ENCODE peak calls at places on chromosome 11, in five cellular contexts. X is hepatocyte; R is right atrium auricular region; M is cardiac muscle cell; F is CD4-positive, alpha-beta T cell. W is an unnamed sample.

GRCh38 chr11:118929496-118930151 is 3.9 kb upstream of the BCL9L start:
- DNase-seq in X (peak), R (peak), M (peak), F (peak), W (peak)

GRCh38 chr11:23680488-23681230 is 816.2 kb upstream of the LUZP2 start:
- DNase-seq in X (no peak), R (no peak), M (no peak), F (no peak), W (no peak)

GRCh38 chr11:64120951-64121569 is 44.9 kb downstream of the MACROD1 start:
- DNase-seq in X (no peak), R (no peak), M (no peak), F (no peak), W (peak)

GRCh38 chr11:47061429-47062178 is 115.1 kb downstream of the ARFGAP2 start:
- DNase-seq in X (no peak), R (no peak), M (no peak), F (no peak), W (no peak)

GRCh38 chr11:123052884-123053721 is 8.8 kb downstream of the HSPA8 start:
- DNase-seq in X (no peak), R (no peak), M (no peak), F (no peak), W (no peak)

GRCh38 chr11:120235024-120235628 is 4.8 kb upstream of the POU2F3 start:
- DNase-seq in X (peak), R (no peak), M (peak), F (peak), W (no peak)

GRCh38 chr11:73141031-73141308 is 1.1 kb downstream of the FCHSD2 start:
- DNase-seq in X (peak), R (no peak), M (peak), F (no peak), W (no peak)

GRCh38 chr11:118916842-118917388 is 8.8 kb downstream of the BCL9L start:
- DNase-seq in X (peak), R (peak), M (peak), F (no peak), W (no peak)

GRCh38 chr11:45872513-45873356 is 12.7 kb upstream of the MAPK8IP1 start:
- DNase-seq in X (peak), R (no peak), M (peak), F (no peak), W (peak)

GRCh38 chr11:108498046-108498815 is at the start of gene POGLUT3:
- DNase-seq in X (peak), R (peak), M (peak), F (peak), W (peak)

GRCh38 chr11:269146-269890 is 8.9 kb upstream of the NLRP6 start:
- DNase-seq in X (no peak), R (peak), M (no peak), F (peak), W (no peak)

GRCh38 chr11:9231848-9232177 is 33.3 kb downstream of the DENND5A start:
- DNase-seq in X (no peak), R (no peak), M (no peak), F (no peak), W (no peak)

GRCh38 chr11:9225748-9226298 is 39.3 kb downstream of the DENND5A start:
- DNase-seq in X (no peak), R (no peak), M (no peak), F (no peak), W (no peak)

GRCh38 chr11:9226514-9226913 is 38.6 kb downstream of the DENND5A start:
- DNase-seq in X (no peak), R (no peak), M (no peak), F (no peak), W (no peak)

GRCh38 chr11:9230291-9230690 is 34.9 kb downstream of the DENND5A start:
- DNase-seq in X (no peak), R (no peak), M (no peak), F (no peak), W (no peak)

DNA sequence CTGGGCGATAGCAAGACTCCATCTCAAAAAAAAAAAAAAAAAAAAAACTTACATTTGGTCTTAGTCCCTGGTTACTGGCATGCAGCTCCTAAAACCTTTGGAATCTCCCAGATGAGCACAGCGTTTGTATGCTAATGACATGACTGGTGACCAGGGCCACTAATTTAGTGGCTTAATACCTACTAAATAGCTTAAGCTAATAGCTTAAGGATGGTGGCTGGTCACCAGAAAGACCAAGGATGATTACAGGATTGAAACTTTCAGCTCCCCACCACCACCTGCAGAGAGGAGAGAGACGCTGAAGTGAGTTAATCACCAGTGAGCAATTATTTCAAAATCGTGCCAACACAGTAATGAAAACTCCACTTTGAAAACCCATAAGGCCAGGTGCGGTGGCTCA is 37.1 kb downstream of the DENND5A start:
- DNase-seq in X (no peak), R (no peak), M (no peak), F (no peak), W (no peak)
- H3K27ac ChIP-seq in X (no peak), R (no peak), M (no peak), F (no peak), W (peak)

GRCh38 chr11:128424271-128424709 is 163.1 kb downstream of the ETS1 start:
- DNase-seq in X (no peak), R (peak), M (peak), F (no peak), W (no peak)

GRCh38 chr11:128421577-128421976 is 165.8 kb downstream of the ETS1 start:
- DNase-seq in X (peak), R (no peak), M (no peak), F (no peak), W (no peak)

GRCh38 chr11:128420943-128421342 is 166.4 kb downstream of the ETS1 start:
- DNase-seq in X (no peak), R (no peak), M (no peak), F (no peak), W (no peak)

GRCh38 chr11:128422576-128423370 is 164.6 kb downstream of the ETS1 start:
- DNase-seq in X (no peak), R (no peak), M (no peak), F (peak), W (no peak)

DNA sequence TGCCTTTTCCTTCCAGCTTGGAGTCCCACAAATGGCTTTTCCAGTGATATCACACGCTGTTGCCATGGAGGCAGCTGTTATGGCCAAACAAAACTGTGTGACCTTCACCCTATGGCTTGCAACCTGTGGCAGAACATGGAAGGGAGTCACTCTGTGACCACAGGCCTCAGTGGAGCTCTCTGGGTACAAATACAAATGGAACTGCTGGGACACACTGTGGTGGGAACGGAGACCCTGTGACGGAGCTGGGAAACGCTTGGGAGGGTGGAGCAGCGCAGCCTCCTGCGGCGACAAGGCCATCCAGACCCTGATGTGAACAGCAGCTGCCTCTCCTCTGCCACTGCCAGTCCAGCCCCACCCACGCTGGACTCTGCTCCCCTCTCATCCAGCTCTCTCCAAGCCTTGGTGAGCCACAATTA is 162.5 kb downstream of the ETS1 start:
- DNase-seq in X (peak), R (peak), M (peak), F (no peak), W (no peak)
- H3K27ac ChIP-seq in X (peak), R (peak), M (peak), F (no peak), W (no peak)

DNA sequence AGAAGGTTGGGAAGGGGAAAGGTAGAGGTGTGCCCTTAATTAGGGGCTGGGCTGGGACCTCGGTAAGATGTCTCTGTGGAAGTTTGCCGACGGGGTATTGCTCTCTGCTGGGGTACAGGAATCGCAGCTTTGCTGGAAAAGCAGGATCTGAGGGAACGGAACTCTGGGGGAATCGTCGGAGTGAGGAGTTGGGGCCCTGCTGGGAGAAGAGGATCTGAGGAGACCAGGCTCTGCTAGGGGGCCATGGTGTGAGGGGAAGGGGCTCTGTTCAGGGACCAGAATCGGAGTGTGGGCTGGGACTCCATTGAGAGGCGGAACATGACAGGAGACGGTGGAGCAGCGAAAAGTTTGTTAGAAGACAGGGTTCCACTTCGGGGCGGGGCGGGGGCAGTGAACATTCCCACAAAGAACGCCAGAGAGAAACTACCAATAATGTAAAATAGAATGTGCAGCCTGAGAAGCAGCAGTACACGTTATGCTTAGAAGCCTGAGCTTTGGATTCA is 456 bp downstream of the AAMDC start:
- DNase-seq in X (peak), R (no peak), M (peak), F (no peak), W (no peak)
- H3K27ac ChIP-seq in X (peak), R (peak), M (peak), F (peak), W (peak)

DNA sequence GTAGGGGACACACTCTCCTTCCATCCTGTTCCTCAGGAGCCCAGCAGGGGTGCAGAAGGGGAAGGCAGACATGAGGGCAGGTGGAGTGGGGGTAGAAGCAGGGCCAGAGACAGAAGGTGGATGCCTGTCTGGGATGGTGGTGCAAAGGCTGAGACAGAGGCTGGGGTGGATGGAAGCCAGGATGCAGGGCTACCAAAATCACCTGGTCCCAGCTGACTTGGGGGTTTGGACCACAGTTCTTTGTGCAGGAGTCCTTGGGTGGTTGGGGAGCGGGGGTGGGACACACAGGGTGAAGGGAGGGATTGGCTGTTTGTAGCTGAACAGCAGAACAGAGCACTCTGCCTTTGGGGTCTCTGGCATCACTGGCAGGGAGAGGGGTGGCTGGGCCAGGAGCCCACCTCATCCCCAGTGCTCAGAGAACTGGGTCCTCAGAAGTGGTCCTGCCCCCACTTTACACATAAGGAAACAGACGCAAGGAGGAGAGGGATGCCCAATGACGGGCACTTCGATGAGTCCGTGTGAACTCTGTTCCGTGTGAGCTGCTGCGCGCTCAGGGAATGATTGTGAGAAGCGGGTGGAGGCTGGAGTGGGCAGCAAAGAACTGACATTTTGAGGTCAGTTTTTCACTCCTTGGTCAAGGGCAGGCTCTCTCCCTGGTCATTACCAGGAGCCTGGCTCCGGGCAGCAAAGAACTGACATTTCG is 1.8 kb downstream of the TAGLN start:
- DNase-seq in X (no peak), R (no peak), M (no peak), F (no peak), W (no peak)
- H3K27ac ChIP-seq in X (no peak), R (peak), M (peak), F (no peak), W (no peak)

GRCh38 chr11:38718659-38719058 is 2120.6 kb upstream of the RAG2 start:
- DNase-seq in X (peak), R (no peak), M (peak), F (no peak), W (no peak)
- H3K27ac ChIP-seq in X (no peak), R (no peak), M (no peak), F (no peak), W (no peak)

GRCh38 chr11:133929401-133930052 is 27.2 kb downstream of the IGSF9B start:
- DNase-seq in X (no peak), R (no peak), M (no peak), F (no peak), W (no peak)
- H3K27ac ChIP-seq in X (no peak), R (no peak), M (no peak), F (no peak), W (no peak)

DNA sequence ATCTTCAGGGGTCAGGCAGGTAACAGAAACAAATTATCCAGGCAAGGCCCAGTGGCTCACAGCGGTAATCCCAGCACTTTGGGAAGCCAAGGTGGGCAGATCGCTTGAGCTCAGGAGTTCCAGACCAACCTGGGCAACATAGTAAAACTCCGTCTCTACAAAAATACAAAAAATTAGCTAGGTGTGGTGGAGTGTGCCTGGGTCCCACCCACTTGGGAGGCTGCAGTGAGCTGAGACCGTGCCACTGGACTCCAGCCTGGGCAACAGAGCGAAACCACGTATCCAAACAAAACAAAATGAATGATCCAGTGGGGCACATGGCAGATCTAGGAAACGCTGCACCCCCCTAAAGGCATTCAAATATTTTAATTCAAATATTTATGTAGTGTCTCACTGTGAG is 9.9 kb downstream of the NUMA1 start:
- DNase-seq in X (no peak), R (no peak), M (no peak), F (no peak), W (no peak)
- H3K27ac ChIP-seq in X (peak), R (peak), M (peak), F (no peak), W (peak)

DNA sequence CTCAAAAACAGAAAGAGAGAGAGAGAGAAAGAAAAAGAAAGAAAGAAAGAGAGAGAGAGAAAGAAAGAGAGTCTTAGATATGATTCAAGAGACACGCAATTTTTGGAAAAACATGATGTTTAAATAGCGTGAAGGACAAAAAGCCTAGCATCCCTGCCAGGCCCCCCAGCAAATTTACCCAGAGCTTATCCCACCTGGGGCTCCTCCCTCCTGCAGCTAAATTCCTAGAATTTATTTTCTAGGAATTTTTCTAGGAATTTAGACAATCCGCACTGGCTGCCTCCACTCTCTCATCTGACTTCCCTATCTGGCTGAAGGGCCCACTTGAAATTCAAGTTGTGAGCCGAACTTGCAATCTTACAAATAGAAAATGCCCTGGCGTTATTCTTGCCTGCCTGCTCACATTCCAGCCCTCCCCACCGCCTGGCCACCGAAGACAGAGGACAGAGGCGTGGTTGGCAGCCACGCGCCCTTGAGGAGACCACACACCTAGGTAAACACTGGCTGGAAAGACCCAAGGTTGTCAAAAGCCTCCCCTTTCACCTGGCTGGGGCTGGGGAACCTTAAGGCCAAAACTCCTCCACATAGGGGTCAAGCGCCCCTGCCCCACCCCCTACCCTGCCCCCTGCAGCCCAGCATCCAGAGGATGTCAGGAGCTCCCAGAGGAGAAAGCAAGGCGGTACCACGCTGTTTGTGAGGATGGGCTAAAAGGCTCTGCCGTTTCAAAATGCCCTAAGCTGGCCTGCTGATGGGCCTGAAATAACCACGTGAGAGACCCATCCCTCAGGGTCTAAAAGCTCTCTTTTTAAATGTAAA is 42.2 kb downstream of the AHNAK start:
- DNase-seq in X (peak), R (no peak), M (peak), F (no peak), W (no peak)
- H3K27ac ChIP-seq in X (peak), R (no peak), M (no peak), F (no peak), W (no peak)

DNA sequence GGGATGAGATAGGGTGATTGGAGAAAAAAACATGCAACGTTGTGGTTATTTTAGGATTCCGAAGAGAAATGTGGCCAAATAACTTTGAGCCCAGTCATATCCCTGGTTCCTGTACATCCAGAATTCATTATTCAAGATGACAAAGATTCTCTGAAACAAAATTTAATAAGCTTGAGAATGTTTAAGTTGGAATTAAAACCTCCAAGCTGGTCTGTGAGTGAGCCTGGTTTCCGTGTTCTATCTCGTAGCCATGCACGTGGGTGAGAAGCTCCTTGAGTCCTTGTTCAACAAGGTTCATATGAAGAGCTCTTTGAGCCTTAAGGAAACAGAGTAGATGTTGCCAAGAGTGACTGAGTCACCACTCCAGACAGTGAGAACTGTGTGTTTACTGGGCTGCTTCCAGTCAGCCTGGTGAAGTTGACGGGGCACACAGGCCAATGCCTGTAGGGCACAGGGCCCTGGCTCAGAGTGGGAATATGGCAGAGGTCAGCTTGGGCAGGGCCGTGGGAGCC is 206.5 kb downstream of the NAV2 start:
- DNase-seq in X (peak), R (no peak), M (no peak), F (no peak), W (peak)
- H3K27ac ChIP-seq in X (no peak), R (no peak), M (no peak), F (no peak), W (no peak)